ENCODE peak calls at places on chromosomes 16 and 17, in four cellular contexts. X, U, F and Q are unnamed samples.

GRCh38 chr17:51487947-51488346 is 227.6 kb downstream of the UTP18 start:
- DNase-seq in F (peak; percentile 64), U (no peak), X (peak; percentile 1), Q (no peak)

GRCh38 chr17:17557796-17558195 is 33.7 kb downstream of the PEMT start:
- DNase-seq in U (no peak), F (no peak), X (no peak), Q (no peak)

GRCh38 chr17:68295086-68295485 is 3.8 kb downstream of the ARSG start:
- DNase-seq in X (no peak), F (peak; percentile 80), U (no peak), Q (no peak)

GRCh38 chr17:56982312-56982711 is 4.4 kb downstream of the SCPEP1 start:
- DNase-seq in F (no peak), U (no peak), X (no peak), Q (no peak)

GRCh38 chr16:57564571-57565270 is 22.3 kb downstream of the ADGRG5 start:
- DNase-seq in X (no peak), U (peak; percentile 10), F (no peak), Q (no peak)

GRCh38 chr17:29091591-29092291 is 48.8 kb downstream of the PIPOX start:
- DNase-seq in U (no peak), X (no peak), F (no peak), Q (no peak)

GRCh38 chr17:48054238-48055185 is 6.4 kb downstream of the NFE2L1 start:
- DNase-seq in U (peak; percentile 51), F (no peak), X (no peak), Q (no peak)

GRCh38 chr17:82367724-82368524 is 3.6 kb upstream of the UTS2R start:
- DNase-seq in U (no peak), X (no peak), F (no peak), Q (no peak)

GRCh38 chr17:65918450-65918849 is 273.5 kb downstream of the CEP112 start:
- DNase-seq in F (no peak), U (no peak), X (no peak), Q (no peak)

GRCh38 chr17:69406906-69407305 is 7.6 kb upstream of the MAP2K6 start:
- DNase-seq in U (peak; percentile 8), X (no peak), F (no peak), Q (no peak)

GRCh38 chr16:59907671-59908070 is 1173.6 kb upstream of the GOT2 start:
- DNase-seq in F (no peak), X (no peak), U (no peak), Q (peak; percentile 28)

GRCh38 chr17:56834380-56835258 is 668 bp downstream of the DGKE start:
- DNase-seq in F (peak; percentile 89), U (no peak), X (peak; percentile 46), Q (no peak)

GRCh38 chr16:14070877-14071575 is at the start of gene MRTFB:
- DNase-seq in X (peak; percentile 72), F (peak; percentile 91), U (peak; percentile 41), Q (no peak)

GRCh38 chr16:65598626-65599025 is 476.8 kb upstream of the CDH11 start:
- DNase-seq in X (no peak), U (no peak), F (no peak), Q (no peak)

GRCh38 chr17:34283571-34283970 is 2.0 kb upstream of the CCL11 start:
- DNase-seq in X (no peak), U (no peak), F (no peak), Q (no peak)

GRCh38 chr17:14622622-14623101 is 321.8 kb downstream of the HS3ST3B1 start:
- DNase-seq in F (no peak), X (no peak), U (no peak), Q (no peak)

GRCh38 chr16:25064967-25065366 is 46.6 kb upstream of the LCMT1 start:
- DNase-seq in U (no peak), F (no peak), X (no peak), Q (no peak)

GRCh38 chr17:72614871-72615626 is 477.4 kb downstream of the SLC39A11 start:
- DNase-seq in F (no peak), U (no peak), X (no peak), Q (no peak)

GRCh38 chr17:55717898-55718735 is 4.5 kb downstream of the TMEM100 start:
- DNase-seq in X (peak; percentile 48), F (peak; percentile 86), U (peak; percentile 45), Q (no peak)

GRCh38 chr17:44967907-44968224 is 237 bp downstream of the C1QL1 start:
- DNase-seq in U (no peak), F (no peak), X (no peak), Q (no peak)

GRCh38 chr16:2195316-2196161 is 866 bp downstream of the CASKIN1 start:
- DNase-seq in F (no peak), U (no peak), X (no peak), Q (no peak)

GRCh38 chr17:65181237-65182061 is 44.3 kb downstream of the RGS9 start:
- DNase-seq in F (peak; percentile 80), U (no peak), X (no peak), Q (no peak)

GRCh38 chr16:9048302-9048700 is 43.1 kb upstream of the HAPSTR1 start:
- DNase-seq in F (no peak), X (no peak), U (peak; percentile 37), Q (no peak)